ENCODE peak calls at places on chromosomes 13 and 19, in seven cellular contexts. One of them, this sample, is unnamed.

GRCh38 chr13:99347911-99348451 is 40.8 kb upstream of the GPR183 start:
- DNase-seq in activated CD4-positive, alpha-beta T cell treated with anti-CD3 and anti-CD28 coated beads, Interleukin-2, amount 50 U/mL, for 4 hours: no peak
- DNase-seq in amniotic epithelial cell: no peak
- DNase-seq in COR-L47: no peak
- DNase-seq in amniotic stem cell: no peak
- DNase-seq in iPS DF 19.7: no peak
- DNase-seq in HT1080: no peak
- DNase-seq in this sample: no peak

GRCh38 chr19:52910648-52911047 is 12.6 kb downstream of the ZNF888 start:
- DNase-seq in activated CD4-positive, alpha-beta T cell treated with anti-CD3 and anti-CD28 coated beads, Interleukin-2, amount 50 U/mL, for 4 hours: no peak
- DNase-seq in HT1080: no peak
- DNase-seq in amniotic epithelial cell: no peak
- DNase-seq in amniotic stem cell: no peak
- DNase-seq in iPS DF 19.7: no peak
- DNase-seq in COR-L47: no peak
- DNase-seq in this sample: no peak

GRCh38 chr19:29442910-29443309 is 82.9 kb upstream of the VSTM2B start:
- DNase-seq in iPS DF 19.7: no peak
- DNase-seq in activated CD4-positive, alpha-beta T cell treated with anti-CD3 and anti-CD28 coated beads, Interleukin-2, amount 50 U/mL, for 4 hours: no peak
- DNase-seq in COR-L47: no peak
- DNase-seq in HT1080: no peak
- DNase-seq in amniotic stem cell: no peak
- DNase-seq in amniotic epithelial cell: no peak
- DNase-seq in this sample: no peak

GRCh38 chr13:113000575-113000974 is 31.6 kb downstream of the MCF2L start:
- DNase-seq in COR-L47: no peak
- DNase-seq in iPS DF 19.7: no peak
- DNase-seq in amniotic stem cell: no peak
- DNase-seq in amniotic epithelial cell: no peak
- DNase-seq in HT1080: no peak
- DNase-seq in activated CD4-positive, alpha-beta T cell treated with anti-CD3 and anti-CD28 coated beads, Interleukin-2, amount 50 U/mL, for 4 hours: no peak
- DNase-seq in this sample: no peak

GRCh38 chr19:41323430-41324125 is 13.6 kb downstream of the CCDC97 start:
- DNase-seq in iPS DF 19.7: no peak
- DNase-seq in amniotic stem cell: peak
- DNase-seq in amniotic epithelial cell: peak
- DNase-seq in activated CD4-positive, alpha-beta T cell treated with anti-CD3 and anti-CD28 coated beads, Interleukin-2, amount 50 U/mL, for 4 hours: no peak
- DNase-seq in COR-L47: no peak
- DNase-seq in HT1080: peak
- DNase-seq in this sample: peak

GRCh38 chr19:47895165-47895782 is 9.2 kb upstream of the SULT2A1 start:
- DNase-seq in amniotic stem cell: no peak
- DNase-seq in activated CD4-positive, alpha-beta T cell treated with anti-CD3 and anti-CD28 coated beads, Interleukin-2, amount 50 U/mL, for 4 hours: no peak
- DNase-seq in amniotic epithelial cell: peak
- DNase-seq in iPS DF 19.7: no peak
- DNase-seq in HT1080: no peak
- DNase-seq in COR-L47: no peak
- DNase-seq in this sample: no peak

GRCh38 chr19:10120538-10121198 is 969 bp upstream of the EIF3G start:
- DNase-seq in iPS DF 19.7: no peak
- DNase-seq in COR-L47: no peak
- DNase-seq in amniotic epithelial cell: peak
- DNase-seq in HT1080: peak
- DNase-seq in activated CD4-positive, alpha-beta T cell treated with anti-CD3 and anti-CD28 coated beads, Interleukin-2, amount 50 U/mL, for 4 hours: no peak
- DNase-seq in amniotic stem cell: peak
- DNase-seq in this sample: peak

GRCh38 chr13:75666646-75667351 is 30.7 kb downstream of the LMO7 start:
- DNase-seq in COR-L47: no peak
- DNase-seq in iPS DF 19.7: no peak
- DNase-seq in amniotic epithelial cell: peak
- DNase-seq in activated CD4-positive, alpha-beta T cell treated with anti-CD3 and anti-CD28 coated beads, Interleukin-2, amount 50 U/mL, for 4 hours: no peak
- DNase-seq in amniotic stem cell: no peak
- DNase-seq in HT1080: no peak
- DNase-seq in this sample: no peak

GRCh38 chr13:98738213-98738612 is 14.3 kb downstream of the SLC15A1 start:
- DNase-seq in amniotic epithelial cell: no peak
- DNase-seq in COR-L47: no peak
- DNase-seq in amniotic stem cell: no peak
- DNase-seq in HT1080: no peak
- DNase-seq in activated CD4-positive, alpha-beta T cell treated with anti-CD3 and anti-CD28 coated beads, Interleukin-2, amount 50 U/mL, for 4 hours: no peak
- DNase-seq in iPS DF 19.7: peak
- DNase-seq in this sample: no peak

GRCh38 chr19:12938054-12938535 is 314 bp upstream of the CALR start:
- DNase-seq in HT1080: peak
- DNase-seq in COR-L47: peak
- DNase-seq in amniotic stem cell: peak
- DNase-seq in amniotic epithelial cell: peak
- DNase-seq in iPS DF 19.7: peak
- DNase-seq in activated CD4-positive, alpha-beta T cell treated with anti-CD3 and anti-CD28 coated beads, Interleukin-2, amount 50 U/mL, for 4 hours: peak
- DNase-seq in this sample: peak

GRCh38 chr13:25886438-25887214 is 165.2 kb downstream of the SHISA2 start:
- DNase-seq in COR-L47: no peak
- DNase-seq in HT1080: peak
- DNase-seq in amniotic epithelial cell: peak
- DNase-seq in amniotic stem cell: peak
- DNase-seq in activated CD4-positive, alpha-beta T cell treated with anti-CD3 and anti-CD28 coated beads, Interleukin-2, amount 50 U/mL, for 4 hours: no peak
- DNase-seq in iPS DF 19.7: no peak
- DNase-seq in this sample: peak

GRCh38 chr19:390386-391198 is 18.4 kb downstream of the C2CD4C start:
- DNase-seq in activated CD4-positive, alpha-beta T cell treated with anti-CD3 and anti-CD28 coated beads, Interleukin-2, amount 50 U/mL, for 4 hours: no peak
- DNase-seq in iPS DF 19.7: no peak
- DNase-seq in amniotic stem cell: no peak
- DNase-seq in HT1080: no peak
- DNase-seq in amniotic epithelial cell: no peak
- DNase-seq in COR-L47: no peak
- DNase-seq in this sample: no peak

GRCh38 chr13:113106666-113107065 is 1.1 kb downstream of the F7 start:
- DNase-seq in iPS DF 19.7: no peak
- DNase-seq in activated CD4-positive, alpha-beta T cell treated with anti-CD3 and anti-CD28 coated beads, Interleukin-2, amount 50 U/mL, for 4 hours: no peak
- DNase-seq in COR-L47: no peak
- DNase-seq in amniotic stem cell: no peak
- DNase-seq in amniotic epithelial cell: no peak
- DNase-seq in HT1080: no peak
- DNase-seq in this sample: no peak

GRCh38 chr19:2720777-2721569 is at the start of gene DIRAS1:
- DNase-seq in iPS DF 19.7: no peak
- DNase-seq in COR-L47: no peak
- DNase-seq in amniotic stem cell: no peak
- DNase-seq in amniotic epithelial cell: no peak
- DNase-seq in activated CD4-positive, alpha-beta T cell treated with anti-CD3 and anti-CD28 coated beads, Interleukin-2, amount 50 U/mL, for 4 hours: no peak
- DNase-seq in HT1080: no peak
- DNase-seq in this sample: no peak

GRCh38 chr13:24035411-24035810 is 125.1 kb upstream of the SPATA13 start:
- DNase-seq in iPS DF 19.7: no peak
- DNase-seq in activated CD4-positive, alpha-beta T cell treated with anti-CD3 and anti-CD28 coated beads, Interleukin-2, amount 50 U/mL, for 4 hours: no peak
- DNase-seq in amniotic epithelial cell: no peak
- DNase-seq in amniotic stem cell: no peak
- DNase-seq in HT1080: no peak
- DNase-seq in COR-L47: no peak
- DNase-seq in this sample: no peak

GRCh38 chr13:44212633-44213387 is 160.8 kb upstream of the SERP2 start:
- DNase-seq in amniotic stem cell: no peak
- DNase-seq in iPS DF 19.7: no peak
- DNase-seq in amniotic epithelial cell: peak
- DNase-seq in HT1080: no peak
- DNase-seq in activated CD4-positive, alpha-beta T cell treated with anti-CD3 and anti-CD28 coated beads, Interleukin-2, amount 50 U/mL, for 4 hours: no peak
- DNase-seq in COR-L47: no peak
- DNase-seq in this sample: peak

GRCh38 chr19:32767951-32768679 is 48.5 kb downstream of the TDRD12 start:
- DNase-seq in amniotic epithelial cell: no peak
- DNase-seq in iPS DF 19.7: no peak
- DNase-seq in HT1080: no peak
- DNase-seq in COR-L47: no peak
- DNase-seq in activated CD4-positive, alpha-beta T cell treated with anti-CD3 and anti-CD28 coated beads, Interleukin-2, amount 50 U/mL, for 4 hours: no peak
- DNase-seq in amniotic stem cell: no peak
- DNase-seq in this sample: no peak

GRCh38 chr13:110593430-110594130 is 21.8 kb upstream of the NAXD start:
- DNase-seq in amniotic epithelial cell: peak
- DNase-seq in activated CD4-positive, alpha-beta T cell treated with anti-CD3 and anti-CD28 coated beads, Interleukin-2, amount 50 U/mL, for 4 hours: no peak
- DNase-seq in HT1080: peak
- DNase-seq in COR-L47: peak
- DNase-seq in iPS DF 19.7: no peak
- DNase-seq in amniotic stem cell: no peak
- DNase-seq in this sample: peak

This sample was measured in fibroblast of the conjunctiva.